ENCODE peak calls at places on chromosomes 16 and 17, in five cellular contexts. C is T-helper 1 cell; V is lung; H is retinal pigment epithelial cell; L is activated CD4-positive, alpha-beta T cell treated with anti-CD3 and anti-CD28 coated beads for 4 hours. B is an unnamed sample.

GRCh38 chr17:78442648-78443128 is 64.2 kb downstream of the PGS1 start:
- DNase-seq in C (no peak), V (peak; percentile 71), H (no peak), L (no peak), B (peak; percentile 31)

GRCh38 chr17:48070195-48070594 is 22.0 kb downstream of the NFE2L1 start:
- DNase-seq in C (no peak), V (no peak), H (no peak), L (no peak), B (no peak)

GRCh38 chr16:23678430-23679273 is at the start of gene PLK1:
- DNase-seq in C (peak; percentile 86), V (peak; percentile 73), H (peak; percentile 46), L (peak; percentile 63), B (peak; percentile 73)

GRCh38 chr16:75727221-75727620 is 931 bp upstream of the CPHXL start:
- DNase-seq in C (no peak), V (no peak), H (no peak), L (no peak), B (no peak)

GRCh38 chr17:28567604-28568003 is 3.7 kb downstream of the PIGS start:
- DNase-seq in C (no peak), V (no peak), H (no peak), L (no peak), B (no peak)

GRCh38 chr16:28304214-28304613 is 11.9 kb downstream of the SBK1 start:
- DNase-seq in C (no peak), V (no peak), H (no peak), L (no peak), B (peak; percentile 22)

GRCh38 chr16:67719778-67720144 is 645 bp upstream of the GFOD2 start:
- DNase-seq in C (peak; percentile 25), V (no peak), H (peak; percentile 9), L (peak; percentile 8), B (peak; percentile 19)

GRCh38 chr16:69301861-69302260 is 9.3 kb upstream of the VPS4A start:
- DNase-seq in C (no peak), V (no peak), H (no peak), L (no peak), B (peak; percentile 39)

GRCh38 chr17:80455328-80455710 is 21.1 kb downstream of the NPTX1 start:
- DNase-seq in C (no peak), V (no peak), H (no peak), L (no peak), B (no peak)

GRCh38 chr17:72397687-72398086 is 276.9 kb downstream of the SOX9 start:
- DNase-seq in C (no peak), V (no peak), H (no peak), L (no peak), B (no peak)

GRCh38 chr17:1830288-1830687 is 483 bp downstream of the RPA1 start:
- DNase-seq in C (peak; percentile 30), V (no peak), H (no peak), L (peak; percentile 14), B (peak; percentile 23)

GRCh38 chr17:32927201-32927723 is 691 bp upstream of the TMEM98 start:
- DNase-seq in C (no peak), V (no peak), H (peak; percentile 46), L (no peak), B (peak; percentile 20)

GRCh38 chr17:46881015-46881414 is 29.6 kb downstream of the WNT9B start:
- DNase-seq in C (no peak), V (no peak), H (no peak), L (no peak), B (no peak)

GRCh38 chr16:86605950-86606349 is 27.6 kb downstream of the FOXL1 start:
- DNase-seq in C (no peak), V (no peak), H (no peak), L (no peak), B (no peak)

GRCh38 chr17:7226721-7227710 is 7.3 kb downstream of the ACADVL start:
- DNase-seq in C (no peak), V (no peak), H (no peak), L (no peak), B (no peak)

GRCh38 chr17:2222901-2223616 is 80.5 kb downstream of the SMG6 start:
- DNase-seq in C (peak; percentile 74), V (peak; percentile 35), H (peak; percentile 82), L (peak; percentile 20), B (no peak)

B was measured in thyroid gland.